ENCODE peak calls at places on chromosome 16, in six cellular contexts. B is NCI-H1417, U is HS-27A, C is GM06990, X is 8988T, T is RCC 7860. Z is an unnamed sample.

GRCh38 chr16:66599726-66600125 is 4.8 kb upstream of the CMTM3 start:
- DNase-seq in B (no peak), U (no peak), C (no peak), X (no peak), T (no peak), Z (no peak)

GRCh38 chr16:49859139-49859947 is 3.4 kb upstream of the ZNF423 start:
- DNase-seq in B (no peak), U (no peak), C (no peak), X (no peak), T (no peak), Z (no peak)

GRCh38 chr16:48574148-48574547 is 35.8 kb downstream of the N4BP1 start:
- DNase-seq in B (no peak), U (no peak), C (no peak), X (no peak), T (no peak), Z (no peak)

GRCh38 chr16:48013476-48013875 is 142.3 kb downstream of the ABCC12 start:
- DNase-seq in B (no peak), U (peak), C (no peak), X (no peak), T (peak), Z (no peak)

GRCh38 chr16:20901441-20902112 is 1.0 kb downstream of the LYRM1 start:
- DNase-seq in B (no peak), U (no peak), C (peak), X (no peak), T (peak), Z (no peak)

GRCh38 chr16:84548508-84548907 is 44.0 kb upstream of the MEAK7 start:
- DNase-seq in B (peak), U (no peak), C (no peak), X (no peak), T (no peak), Z (no peak)

GRCh38 chr16:56743840-56744239 is 13.9 kb downstream of the NUP93 start:
- DNase-seq in B (no peak), U (no peak), C (no peak), X (no peak), T (peak), Z (no peak)

GRCh38 chr16:19316846-19317245 is 31.3 kb downstream of the CLEC19A start:
- DNase-seq in B (no peak), U (no peak), C (no peak), X (no peak), T (no peak), Z (no peak)

GRCh38 chr16:4611337-4612023 is 3.2 kb downstream of the UBALD1 start:
- DNase-seq in B (no peak), U (no peak), C (no peak), X (no peak), T (no peak), Z (no peak)

GRCh38 chr16:8625491-8626087 is 4.1 kb downstream of the METTL22 start:
- DNase-seq in B (no peak), U (no peak), C (no peak), X (no peak), T (no peak), Z (no peak)

GRCh38 chr16:72291531-72291981 is 119.6 kb upstream of the PMFBP1 start:
- DNase-seq in B (peak), U (peak), C (no peak), X (peak), T (peak), Z (no peak)

GRCh38 chr16:26665166-26665939 is 401.4 kb upstream of the C16orf82 start:
- DNase-seq in B (peak), U (no peak), C (no peak), X (no peak), T (no peak), Z (no peak)

GRCh38 chr16:19657831-19658230 is 60.2 kb downstream of the KNOP1 start:
- DNase-seq in B (no peak), U (no peak), C (no peak), X (no peak), T (no peak), Z (no peak)

Z was measured in GM12878.